ENCODE peak calls at places on chromosomes 7 and 10, in nine cellular contexts. E is upper lobe of left lung, G is esophagus muscularis mucosa, T is suprapubic skin, C is HL-60, M is transverse colon, O is Panc1, K is H1, F is breast epithelium. S is an unnamed sample.

GRCh38 chr10:72333111-72334012 is 21.4 kb downstream of the DNAJB12 start:
- DNase-seq in E (no peak), G (no peak), T (no peak), C (no peak), M (no peak), O (no peak), K (no peak), F (no peak), S (no peak)

GRCh38 chr10:75108684-75109458 is 2.6 kb upstream of the SAMD8 start:
- DNase-seq in E (peak; percentile 41), G (no peak), T (peak; percentile 70), C (no peak), M (peak; percentile 26), O (no peak), K (peak; percentile 27), F (no peak), S (no peak)

GRCh38 chr7:40199076-40199802 is 64.4 kb downstream of the SUGCT start:
- DNase-seq in E (no peak), G (no peak), T (no peak), C (no peak), M (no peak), O (no peak), K (no peak), F (no peak), S (no peak)

GRCh38 chr10:105742184-105742583 is 1101.1 kb downstream of the SORCS3 start:
- DNase-seq in E (no peak), G (no peak), T (no peak), C (no peak), M (peak; percentile 14), O (no peak), K (no peak), F (no peak), S (no peak)

GRCh38 chr10:10821926-10822325 is 195.7 kb upstream of the CELF2 start:
- DNase-seq in E (no peak), G (no peak), T (no peak), C (no peak), M (no peak), O (no peak), K (no peak), F (no peak), S (no peak)

GRCh38 chr10:67670401-67670800 is 25.6 kb downstream of the CTNNA3 start:
- DNase-seq in E (no peak), G (no peak), T (no peak), C (no peak), M (no peak), O (no peak), K (no peak), F (no peak), S (no peak)

GRCh38 chr7:2659556-2660358 is 28.0 kb downstream of the TTYH3 start:
- DNase-seq in E (peak; percentile 78), G (no peak), T (no peak), C (no peak), M (no peak), O (no peak), K (no peak), F (no peak), S (no peak)

GRCh38 chr7:102444961-102445673 is 11.7 kb downstream of the ORAI2 start:
- DNase-seq in E (no peak), G (no peak), T (no peak), C (no peak), M (peak; percentile 54), O (no peak), K (no peak), F (no peak), S (no peak)

GRCh38 chr7:13897825-13898224 is 91.6 kb downstream of the ETV1 start:
- DNase-seq in E (no peak), G (no peak), T (no peak), C (peak; percentile 50), M (no peak), O (no peak), K (no peak), F (no peak), S (no peak)

GRCh38 chr10:1172256-1172975 is 116.2 kb downstream of the WDR37 start:
- DNase-seq in E (no peak), G (no peak), T (no peak), C (no peak), M (no peak), O (no peak), K (no peak), F (peak; percentile 14), S (no peak)

GRCh38 chr7:155845226-155845625 is 33.0 kb upstream of the SHH start:
- DNase-seq in E (no peak), G (no peak), T (peak; percentile 75), C (no peak), M (no peak), O (no peak), K (no peak), F (no peak), S (no peak)

GRCh38 chr7:148084138-148084537 is 506.4 kb upstream of the C7orf33 start:
- DNase-seq in E (no peak), G (no peak), T (no peak), C (no peak), M (peak; percentile 46), O (peak; percentile 25), K (peak; percentile 19), F (no peak), S (peak; percentile 49)

GRCh38 chr10:31822150-31822549 is 106.5 kb downstream of the ARHGAP12 start:
- DNase-seq in E (no peak), G (no peak), T (no peak), C (no peak), M (no peak), O (no peak), K (no peak), F (no peak), S (no peak)

GRCh38 chr10:31820096-31820495 is 108.5 kb downstream of the ARHGAP12 start:
- DNase-seq in E (no peak), G (no peak), T (no peak), C (no peak), M (no peak), O (no peak), K (no peak), F (no peak), S (no peak)

GRCh38 chr10:31820794-31821369 is 107.7 kb downstream of the ARHGAP12 start:
- DNase-seq in E (no peak), G (no peak), T (no peak), C (no peak), M (no peak), O (no peak), K (no peak), F (no peak), S (no peak)

GRCh38 chr10:31819393-31819820 is 109.2 kb downstream of the ARHGAP12 start:
- DNase-seq in E (no peak), G (no peak), T (peak; percentile 81), C (no peak), M (no peak), O (no peak), K (no peak), F (no peak), S (no peak)

GRCh38 chr10:31816318-31816717 is 112.3 kb downstream of the ARHGAP12 start:
- DNase-seq in E (no peak), G (no peak), T (no peak), C (no peak), M (no peak), O (no peak), K (no peak), F (no peak), S (no peak)
- TF ChIP-seq POLR2AphosphoS5 in E (no peak), G (peak; percentile 86), T (no peak), C (no peak), M (no peak), O (no peak), K (no peak), F (no peak), S (no peak)

DNA sequence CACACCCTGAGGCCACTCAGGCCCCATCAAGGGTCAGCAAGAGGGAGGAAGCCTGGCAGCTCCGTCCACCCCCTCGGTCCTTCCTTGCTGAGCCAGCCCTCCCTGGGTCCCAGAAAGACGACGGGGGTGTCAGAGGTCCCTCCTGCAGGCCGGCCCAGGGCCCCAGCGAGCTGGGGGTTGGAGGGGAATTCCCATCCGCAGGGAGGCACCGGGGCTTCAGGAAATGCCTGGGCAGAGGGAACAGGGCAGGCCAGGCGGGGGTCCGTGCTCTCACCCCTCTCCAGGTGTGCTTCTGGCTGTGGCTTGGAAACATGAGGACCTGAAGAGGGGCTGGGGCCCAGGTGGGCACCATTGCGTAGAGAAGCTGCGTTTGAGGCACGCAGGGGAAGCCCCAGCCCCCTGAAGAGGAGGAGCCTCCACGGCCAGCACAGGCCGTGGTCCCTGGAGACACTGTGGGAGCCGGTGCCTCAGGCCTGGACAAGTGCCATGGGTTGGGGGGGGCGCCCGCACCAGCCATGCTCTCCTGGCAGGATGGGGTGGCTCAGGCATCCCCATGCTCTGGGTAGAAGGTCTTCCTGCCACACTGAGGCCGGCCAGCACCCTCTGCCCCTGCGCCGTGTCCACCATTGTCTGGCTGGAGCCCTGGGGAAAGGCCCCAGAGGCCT is 66.7 kb downstream of the PDGFA start:
- DNase-seq in E (peak; percentile 78), G (no peak), T (no peak), C (no peak), M (no peak), O (no peak), K (no peak), F (no peak), S (no peak)
- TF ChIP-seq CTCF in E (no peak), G (no peak), T (no peak), C (no peak), M (no peak), O (no peak), K (no peak), F (no peak), S (no peak)

DNA sequence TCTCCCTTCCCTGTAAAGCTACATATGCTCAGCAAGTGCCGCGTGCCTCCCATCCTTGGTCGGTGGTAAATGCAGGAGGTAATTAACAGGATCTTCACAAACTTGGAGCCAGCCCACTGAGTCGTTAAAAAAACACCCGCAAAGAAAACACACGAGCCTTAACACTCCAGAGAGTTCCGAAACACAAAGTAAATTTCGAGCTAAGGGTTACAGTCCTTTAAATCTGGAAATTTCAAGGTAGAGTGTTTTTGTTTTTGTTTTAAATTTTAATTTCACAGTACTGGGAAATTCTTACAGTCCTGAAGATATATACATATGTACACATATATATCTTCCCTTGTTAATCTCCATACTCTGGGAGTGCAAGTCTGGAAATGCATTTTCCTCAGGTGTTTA is 1.1 kb downstream of the ST7 start:
- DNase-seq in E (no peak), G (no peak), T (no peak), C (no peak), M (no peak), O (no peak), K (no peak), F (no peak), S (no peak)
- H3K27ac ChIP-seq in E (peak overlapping the region; percentile 98), G (peak overlapping the region; percentile 99), T (peak overlapping the region; percentile 94), C (peak overlapping the region; percentile 94), M (peak overlapping the region; percentile 99), O (peak overlapping the region; percentile 88), K (peak overlapping the region; percentile 87), F (peak overlapping the region; percentile 100), S (peak overlapping the region; percentile 98)

GRCh38 chr7:99272476-99273045 is at the start of gene MYH16:
- DNase-seq in E (no peak), G (no peak), T (no peak), C (no peak), M (no peak), O (no peak), K (no peak), F (no peak), S (no peak)

GRCh38 chr7:99275496-99275895 is 2.9 kb downstream of the MYH16 start:
- DNase-seq in E (no peak), G (no peak), T (no peak), C (no peak), M (no peak), O (no peak), K (no peak), F (no peak), S (no peak)

DNA sequence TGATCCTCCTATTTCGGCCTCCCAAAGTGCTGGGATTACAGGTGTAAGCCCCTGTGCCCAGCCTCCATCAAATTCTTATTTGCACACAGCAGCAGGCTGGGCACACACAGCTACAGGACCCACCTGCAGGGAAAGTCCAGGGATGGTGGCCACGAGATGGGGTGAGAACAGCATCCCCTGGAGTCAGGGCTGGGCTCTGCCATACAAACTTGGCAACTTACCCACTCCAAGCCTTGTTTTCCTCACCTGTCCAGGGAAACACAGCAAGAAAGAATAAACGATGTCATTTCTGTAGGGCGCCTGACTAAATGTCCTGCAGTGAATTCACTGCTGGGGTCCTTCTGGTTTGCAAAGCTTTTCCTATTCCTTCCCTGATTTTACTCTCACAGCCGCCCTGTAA is 5.5 kb downstream of the MYH16 start:
- DNase-seq in E (no peak), G (no peak), T (no peak), C (no peak), M (no peak), O (no peak), K (no peak), F (no peak), S (no peak)
- TF ChIP-seq POLR2AphosphoS5 in E (no peak), G (no peak), T (no peak), C (no peak), M (no peak), O (no peak), K (no peak), F (no peak), S (no peak)

S was measured in prostate gland.